ENCODE peak calls at places on chromosomes 12 and 14, in five cellular contexts. X is GM12878, Q is K562, L is SK-N-SH, P is H1. T is an unnamed sample.

GRCh38 chr14:33692762-33693161 is 258.1 kb downstream of the EGLN3 start:
- DNase-seq in P (no peak), X (no peak), L (no peak), Q (no peak), T (no peak)

GRCh38 chr14:51419685-51420084 is 179.6 kb downstream of the TMX1 start:
- DNase-seq in L (no peak), P (no peak), X (no peak), Q (no peak), T (no peak)

GRCh38 chr12:54725233-54725843 is 77.2 kb upstream of the DCD start:
- DNase-seq in L (no peak), Q (peak; percentile 12), X (no peak), P (no peak), T (no peak)

GRCh38 chr12:67589078-67589477 is 59.5 kb upstream of the DYRK2 start:
- DNase-seq in Q (no peak), P (no peak), X (no peak), L (no peak), T (no peak)

GRCh38 chr12:90991952-90992465 is 12.8 kb downstream of the EPYC start:
- DNase-seq in Q (no peak), L (no peak), P (no peak), X (no peak), T (no peak)

GRCh38 chr12:53254816-53255545 is 13.1 kb upstream of the ESPL1 start:
- DNase-seq in Q (no peak), L (no peak), X (no peak), P (no peak), T (no peak)

GRCh38 chr12:68854554-68854953 is 46.6 kb downstream of the MDM2 start:
- DNase-seq in X (no peak), P (no peak), Q (no peak), L (no peak), T (no peak)

GRCh38 chr14:104863923-104864266 is 1.2 kb upstream of the CEP170B start:
- DNase-seq in X (no peak), Q (no peak), L (peak; percentile 23), P (no peak), T (no peak)

GRCh38 chr12:108641446-108642268 is 8.0 kb upstream of the SELPLG start:
- DNase-seq in X (no peak), Q (no peak), L (no peak), P (no peak), T (no peak)

GRCh38 chr14:70027785-70028428 is 148.7 kb downstream of the SMOC1 start:
- DNase-seq in L (peak; percentile 88), X (no peak), Q (peak; percentile 60), P (peak; percentile 99), T (peak; percentile 49)

GRCh38 chr12:124561231-124561630 is 6.2 kb downstream of the NCOR2 start:
- DNase-seq in Q (no peak), L (no peak), X (no peak), P (no peak), T (no peak)

GRCh38 chr14:52025310-52025709 is 36.0 kb downstream of the RTRAF start:
- DNase-seq in P (no peak), Q (no peak), X (no peak), L (no peak), T (no peak)

GRCh38 chr14:104724981-104725771 is 1.1 kb downstream of the ADSS1 start:
- DNase-seq in L (peak; percentile 84), X (no peak), Q (peak; percentile 61), P (peak; percentile 70), T (no peak)

GRCh38 chr12:120978296-120979219 is at the start of gene HNF1A:
- DNase-seq in Q (no peak), P (no peak), L (no peak), X (no peak), T (no peak)

GRCh38 chr14:75456069-75457023 is 28.5 kb downstream of the JDP2 start:
- DNase-seq in L (no peak), P (no peak), Q (no peak), X (no peak), T (no peak)

GRCh38 chr14:53412819-53413664 is 259.9 kb upstream of the DDHD1 start:
- DNase-seq in X (no peak), P (no peak), L (peak; percentile 5), Q (no peak), T (no peak)

GRCh38 chr14:81200041-81200440 is 20.7 kb downstream of the GTF2A1 start:
- DNase-seq in P (no peak), Q (no peak), X (no peak), L (no peak), T (no peak)

GRCh38 chr12:130714591-130715149 is 1.4 kb downstream of the RIMBP2 start:
- DNase-seq in Q (no peak), P (peak; percentile 58), L (peak; percentile 78), X (no peak), T (no peak)

GRCh38 chr12:130712346-130713065 is 3.6 kb downstream of the RIMBP2 start:
- DNase-seq in Q (no peak), P (no peak), L (no peak), X (no peak), T (no peak)

GRCh38 chr12:130713581-130713991 is 2.5 kb downstream of the RIMBP2 start:
- DNase-seq in Q (no peak), L (peak; percentile 51), X (no peak), P (no peak), T (no peak)

GRCh38 chr12:130715150-130715995 is 726 bp downstream of the RIMBP2 start:
- DNase-seq in X (no peak), L (peak; percentile 70), Q (no peak), P (peak; percentile 58), T (no peak)

GRCh38 chr12:130714091-130714590 is 2.0 kb downstream of the RIMBP2 start:
- DNase-seq in L (peak; percentile 60), X (no peak), P (no peak), Q (no peak), T (no peak)
- H3K4me3 ChIP-seq in L (peak overlapping the region; percentile 60), X (peak overlapping the region; percentile 50), P (no peak overlapping the region), Q (no peak overlapping the region), T (peak overlapping the region; percentile 33)

DNA sequence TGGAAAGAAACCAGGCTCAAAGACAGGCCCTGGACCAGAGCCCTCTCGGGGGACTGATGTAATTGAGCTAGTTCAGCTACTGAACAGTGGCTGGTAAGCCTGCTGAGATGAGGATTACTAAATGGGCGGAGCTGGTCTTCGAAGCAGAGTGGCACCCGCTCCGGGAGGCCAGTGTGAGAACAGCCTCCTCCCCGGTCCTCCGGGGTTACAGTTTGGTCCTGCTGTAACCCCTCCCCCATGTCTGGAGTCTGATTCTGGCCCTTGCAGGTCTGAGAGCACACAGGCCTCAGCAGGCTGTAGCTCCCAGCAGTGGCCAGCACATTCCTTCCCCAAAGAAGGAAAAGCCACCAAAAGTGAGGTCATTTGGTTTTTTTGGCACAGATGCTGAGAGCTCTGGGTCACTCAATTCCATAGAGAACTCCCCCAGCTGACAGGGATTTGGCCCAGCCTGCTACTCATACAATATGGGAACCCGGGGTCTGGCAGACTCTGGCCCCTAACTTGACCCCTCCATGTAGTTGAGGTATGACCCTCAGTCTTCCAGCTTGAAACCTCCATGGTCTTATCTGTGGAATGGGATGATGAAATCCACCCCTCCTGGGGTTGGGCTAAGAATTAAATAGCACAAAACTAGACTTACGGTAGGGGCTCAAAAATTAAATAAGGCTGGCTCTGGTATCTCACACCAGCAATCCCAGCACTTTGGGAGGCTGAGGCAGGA is 39.0 kb downstream of the ACTN1 start:
- DNase-seq in P (no peak), Q (no peak), X (no peak), L (peak; percentile 51), T (no peak)
- H3K36me3 ChIP-seq in P (no peaks in the 10 kb centered on the region), Q (no peaks in the 10 kb centered on the region), X (no peaks in the 10 kb centered on the region), L (peaks cover 20% of the 10 kb centered on the region), T (peaks cover 51% of the 10 kb centered on the region)

GRCh38 chr12:57460457-57461325 is 1.1 kb downstream of the GLI1 start:
- DNase-seq in L (peak; percentile 63), Q (peak; percentile 63), X (no peak), P (peak; percentile 88), T (no peak)
- TF ChIP-seq YY1 in L (no peak), Q (no peak), X (no peak), P (no peak), T (no peak)

GRCh38 chr12:122030427-122030825 is 8.7 kb downstream of the BCL7A start:
- DNase-seq in Q (no peak), L (no peak), X (no peak), P (no peak), T (no peak)

GRCh38 chr12:122035292-122035691 is 13.6 kb downstream of the BCL7A start:
- DNase-seq in X (no peak), Q (no peak), P (no peak), L (no peak), T (no peak)

GRCh38 chr12:122029620-122030426 is 8.1 kb downstream of the BCL7A start:
- DNase-seq in X (no peak), L (no peak), Q (no peak), P (no peak), T (no peak)

GRCh38 chr12:122031342-122032216 is 9.9 kb downstream of the BCL7A start:
- DNase-seq in X (no peak), P (peak; percentile 96), L (peak; percentile 84), Q (peak; percentile 64), T (no peak)

DNA sequence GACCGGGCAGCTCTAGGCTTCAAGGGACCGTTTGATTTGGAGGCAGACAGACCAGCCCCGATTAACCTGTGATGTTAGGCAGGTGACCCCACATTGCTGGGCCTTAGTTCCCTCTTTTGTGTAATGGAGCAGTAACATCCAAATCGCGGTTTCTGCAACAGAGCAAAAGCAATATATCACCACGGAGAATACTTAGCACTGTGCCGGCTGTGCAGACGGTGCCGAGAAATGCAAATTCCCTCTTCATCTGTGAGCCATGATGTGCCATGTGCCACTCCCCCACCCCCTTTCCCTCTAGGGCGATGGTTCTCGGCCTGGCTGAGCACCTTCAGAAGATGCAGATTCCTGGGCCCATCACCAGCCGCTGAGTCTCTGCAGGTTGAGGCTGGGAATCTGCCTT is 10.9 kb downstream of the BCL7A start:
- DNase-seq in Q (no peak), L (peak; percentile 8), X (no peak), P (no peak), T (no peak)
- H3K4me3 ChIP-seq in Q (no peak overlapping the region), L (no peak overlapping the region), X (no peak overlapping the region), P (no peak overlapping the region), T (no peak overlapping the region)

GRCh38 chr14:55650992-55651391 is 71.0 kb downstream of the KTN1 start:
- DNase-seq in X (no peak), Q (no peak), L (no peak), P (no peak), T (no peak)
- H3K36me3 ChIP-seq in X (peaks cover 4% of the 10 kb centered on the region), Q (peaks cover 58% of the 10 kb centered on the region), L (peaks cover 77% of the 10 kb centered on the region), P (peaks cover 41% of the 10 kb centered on the region), T (peaks cover 49% of the 10 kb centered on the region)

DNA sequence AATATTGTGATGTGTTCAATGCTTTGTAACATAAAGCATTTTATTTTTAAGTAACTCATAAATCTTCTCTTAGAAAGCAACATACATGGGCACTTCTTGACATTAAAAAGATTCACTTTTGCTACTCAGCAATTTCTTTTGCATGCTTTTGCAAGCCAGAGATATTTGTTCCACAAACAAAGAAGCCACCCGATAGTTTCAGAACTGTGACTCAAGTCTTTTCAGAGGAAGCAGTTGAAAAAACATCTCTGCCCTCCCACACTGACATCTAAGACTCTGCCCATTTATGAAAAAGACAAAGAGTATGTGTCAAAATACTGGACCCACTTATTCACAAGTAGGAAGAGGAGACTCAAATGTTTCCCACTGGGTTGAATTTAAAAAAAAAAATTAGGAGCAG is 7.5 kb downstream of the APPL2 start:
- DNase-seq in Q (no peak), X (no peak), L (no peak), P (no peak), T (no peak)
- TF ChIP-seq YY1 in Q (no peak), X (no peak), L (no peak), P (no peak), T (no peak)

GRCh38 chr12:119809023-119809422 is 68.1 kb downstream of the CIT start:
- DNase-seq in Q (no peak), L (no peak), X (no peak), P (no peak), T (no peak)
- H3K4me3 ChIP-seq in Q (no peak overlapping the region), L (no peak overlapping the region), X (no peak overlapping the region), P (no peak overlapping the region), T (no peak overlapping the region)